ENCODE peak calls at places on chromosome 13, in ten cellular contexts. U, Z, J, G, K, F, E, B, V and N are unnamed samples.
A peak's percentile ranks its signal among the peaks of the same experiment; 100 is the strongest.

GRCh38 chr13:20270163-20270865 is 38.2 kb upstream of the GJB6 start:
- DNase-seq in V (no peak), J (no peak), E (peak; percentile 66), G (no peak), F (no peak), B (no peak), U (no peak), Z (no peak), K (no peak), N (no peak)

GRCh38 chr13:77872995-77873394 is 45.6 kb downstream of the EDNRB start:
- DNase-seq in B (no peak), K (no peak), G (no peak), F (no peak), Z (no peak), J (no peak), V (no peak), E (no peak), U (no peak), N (no peak)

GRCh38 chr13:74771964-74772363 is 637.8 kb upstream of the KLF12 start:
- DNase-seq in G (no peak), K (no peak), V (no peak), Z (no peak), J (no peak), B (no peak), E (no peak), U (no peak), F (no peak), N (no peak)

GRCh38 chr13:48858523-48858922 is 117.2 kb upstream of the FNDC3A start:
- DNase-seq in K (no peak), F (no peak), Z (no peak), B (no peak), E (peak; percentile 24), G (peak; percentile 28), J (no peak), U (no peak), V (no peak), N (no peak)

GRCh38 chr13:95644611-95645052 is at the start of gene DZIP1:
- DNase-seq in Z (peak; percentile 89), G (peak; percentile 90), V (peak; percentile 41), E (no peak), J (peak; percentile 75), F (peak; percentile 70), U (peak; percentile 56), K (peak; percentile 94), B (peak; percentile 65), N (peak; percentile 92)

GRCh38 chr13:84802073-84802472 is 919.8 kb upstream of the SLITRK1 start:
- DNase-seq in K (no peak), B (no peak), G (no peak), J (no peak), F (no peak), Z (no peak), E (no peak), V (no peak), U (no peak), N (no peak)

GRCh38 chr13:39941236-39941635 is 285.8 kb downstream of the COG6 start:
- DNase-seq in K (no peak), J (no peak), G (no peak), B (no peak), F (peak; percentile 15), E (no peak), U (no peak), Z (no peak), V (no peak), N (no peak)

GRCh38 chr13:93847162-93847561 is 620.6 kb downstream of the GPC6 start:
- DNase-seq in Z (no peak), V (no peak), U (no peak), K (no peak), J (peak; percentile 5), F (no peak), B (no peak), E (no peak), G (no peak), N (no peak)

GRCh38 chr13:34750078-34750703 is 191.9 kb upstream of the NBEA start:
- DNase-seq in Z (peak; percentile 71), U (no peak), G (peak; percentile 52), K (no peak), F (no peak), J (no peak), E (no peak), B (peak; percentile 13), V (no peak), N (no peak)

GRCh38 chr13:112931028-112931934 is 37.7 kb upstream of the MCF2L start:
- DNase-seq in U (no peak), J (peak; percentile 59), K (peak; percentile 47), V (no peak), B (peak; percentile 57), F (peak; percentile 13), G (peak; percentile 71), E (no peak), Z (no peak), N (no peak)

GRCh38 chr13:29502391-29503008 is 93.0 kb downstream of the SLC7A1 start:
- DNase-seq in B (no peak), K (no peak), G (no peak), V (no peak), U (no peak), J (no peak), E (no peak), F (no peak), Z (no peak), N (no peak)

GRCh38 chr13:29501674-29502073 is 93.8 kb downstream of the SLC7A1 start:
- DNase-seq in B (no peak), K (no peak), E (no peak), U (no peak), G (no peak), V (no peak), J (no peak), Z (no peak), F (no peak), N (no peak)

GRCh38 chr13:29498426-29499040 is 97.0 kb downstream of the SLC7A1 start:
- DNase-seq in Z (no peak), V (no peak), B (no peak), J (no peak), F (no peak), K (no peak), U (no peak), G (no peak), E (no peak), N (no peak)

GRCh38 chr13:29499766-29500165 is 95.7 kb downstream of the SLC7A1 start:
- DNase-seq in U (no peak), F (no peak), V (no peak), Z (no peak), E (no peak), K (no peak), B (no peak), G (peak; percentile 89), J (no peak), N (no peak)

GRCh38 chr13:29500426-29500825 is 95.1 kb downstream of the SLC7A1 start:
- DNase-seq in B (no peak), F (no peak), K (no peak), Z (no peak), J (no peak), E (no peak), U (no peak), G (no peak), V (no peak), N (no peak)
- TF ChIP-seq EP300 in B (no peak), F (no peak), K (no peak), Z (no peak), J (no peak), E (no peak), U (no peak), G (no peak), V (no peak), N (no peak)

DNA sequence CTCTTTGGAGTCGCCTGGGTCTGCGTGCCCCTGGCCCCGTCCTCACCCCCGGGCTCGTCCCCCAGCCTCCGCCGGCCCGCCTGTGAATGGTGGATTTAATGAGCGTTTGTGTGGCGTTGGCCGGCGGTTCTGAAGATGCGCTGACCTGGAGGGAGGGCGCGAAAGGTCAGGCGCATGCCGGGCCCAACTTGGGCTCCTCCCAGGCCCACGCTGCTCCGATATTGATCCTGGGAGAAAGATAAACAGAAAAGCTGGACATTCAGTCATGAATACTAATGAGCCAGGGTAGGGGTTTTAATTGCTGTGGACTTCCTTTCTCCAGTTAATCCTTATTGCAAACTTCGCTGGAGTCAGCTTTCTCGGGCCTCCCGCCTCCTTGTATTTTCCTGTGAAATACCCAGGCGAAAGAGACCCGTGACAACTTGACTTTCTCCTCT is 10.2 kb downstream of the ZIC2 start:
- DNase-seq in E (no peak), G (no peak), K (no peak), Z (no peak), U (no peak), J (no peak), F (no peak), V (no peak), B (no peak), N (peak; percentile 59)
- H3K27me3 ChIP-seq in E (peaks cover 5% of the 10 kb centered on the region), G (peaks cover 99% of the 10 kb centered on the region), K (peaks cover 73% of the 10 kb centered on the region), Z (no peaks in the 10 kb centered on the region), U (peaks cover 100% of the 10 kb centered on the region), J (peaks cover 4% of the 10 kb centered on the region), F (peaks cover 28% of the 10 kb centered on the region), V (peaks cover 100% of the 10 kb centered on the region), B (peaks cover 100% of the 10 kb centered on the region), N (peaks cover 7% of the 10 kb centered on the region)

GRCh38 chr13:33232883-33233282 is 52.7 kb downstream of the STARD13 start:
- DNase-seq in K (no peak), F (no peak), Z (no peak), V (no peak), J (no peak), B (no peak), G (no peak), E (no peak), U (no peak), N (no peak)

GRCh38 chr13:33233547-33233946 is 52.0 kb downstream of the STARD13 start:
- DNase-seq in J (no peak), B (no peak), F (no peak), Z (no peak), G (no peak), V (no peak), E (no peak), K (no peak), U (no peak), N (peak; percentile 41)

GRCh38 chr13:33235564-33235963 is 50.0 kb downstream of the STARD13 start:
- DNase-seq in J (no peak), E (no peak), B (no peak), K (no peak), V (no peak), U (no peak), G (no peak), Z (no peak), F (no peak), N (no peak)

GRCh38 chr13:33236021-33236420 is 49.5 kb downstream of the STARD13 start:
- DNase-seq in F (no peak), U (no peak), K (no peak), Z (no peak), G (no peak), B (no peak), E (no peak), V (no peak), J (no peak), N (no peak)

GRCh38 chr13:33235078-33235477 is 50.5 kb downstream of the STARD13 start:
- DNase-seq in F (no peak), K (no peak), U (no peak), J (peak; percentile 71), E (no peak), Z (no peak), V (no peak), B (no peak), G (no peak), N (no peak)
- H3K4me1 ChIP-seq in F (no peaks in the 10 kb centered on the region), K (peaks cover 41% of the 10 kb centered on the region), U (no peaks in the 10 kb centered on the region), J (peaks cover 38% of the 10 kb centered on the region), E (peaks cover 44% of the 10 kb centered on the region), Z (peaks cover 5% of the 10 kb centered on the region), V (peaks cover 22% of the 10 kb centered on the region), B (peaks cover 7% of the 10 kb centered on the region), G (peaks cover 45% of the 10 kb centered on the region), N (peaks cover 26% of the 10 kb centered on the region)

DNA sequence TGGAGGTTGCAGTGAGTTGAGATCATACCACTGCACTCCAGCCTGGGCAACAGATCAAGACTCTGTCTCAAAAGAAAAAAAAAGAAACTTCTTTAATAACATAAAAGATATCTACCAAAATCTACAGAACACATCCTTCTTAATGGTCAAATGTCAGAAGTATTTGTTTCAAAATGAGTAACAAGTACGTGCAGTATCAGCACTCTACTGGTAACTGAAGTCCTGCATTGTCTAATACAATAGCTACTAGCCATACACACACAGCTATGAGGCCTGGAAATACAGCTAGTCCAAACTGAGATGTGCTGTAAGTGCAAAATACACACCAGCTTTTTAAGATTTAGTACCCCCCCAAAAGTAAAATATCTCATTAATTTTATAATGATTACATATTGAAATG is 88.1 kb downstream of the TSC22D1 start:
- DNase-seq in B (no peak), E (no peak), Z (no peak), K (no peak), V (no peak), U (no peak), F (no peak), J (no peak), G (no peak), N (no peak)
- TF ChIP-seq EP300 in B (no peak), E (no peak), Z (no peak), K (no peak), V (no peak), U (no peak), F (no peak), J (no peak), G (no peak), N (no peak)